ENCODE peak calls at places on chromosomes 12 and 14, in seven cellular contexts. One of them, this sample, is unnamed.

GRCh38 chr12:27344760-27345159 is 12.1 kb downstream of the BMAL2 start:
- DNase-seq in HFF-Myc: no peak
- DNase-seq in skeletal muscle cell: no peak
- DNase-seq in stomach: no peak
- DNase-seq in body of pancreas: no peak
- DNase-seq in lower lobe of right lung: no peak
- DNase-seq in epithelial cell of esophagus: peak; percentile 48
- DNase-seq in this sample: no peak

GRCh38 chr14:101360045-101360931 is 201.0 kb upstream of the DIO3 start:
- DNase-seq in HFF-Myc: no peak
- DNase-seq in skeletal muscle cell: no peak
- DNase-seq in stomach: no peak
- DNase-seq in body of pancreas: no peak
- DNase-seq in lower lobe of right lung: no peak
- DNase-seq in epithelial cell of esophagus: no peak
- DNase-seq in this sample: no peak

GRCh38 chr12:24573621-24574020 is 375.3 kb downstream of the BCAT1 start:
- DNase-seq in HFF-Myc: no peak
- DNase-seq in skeletal muscle cell: no peak
- DNase-seq in stomach: no peak
- DNase-seq in body of pancreas: no peak
- DNase-seq in lower lobe of right lung: no peak
- DNase-seq in epithelial cell of esophagus: no peak
- DNase-seq in this sample: no peak

GRCh38 chr12:53051881-53052412 is 2.1 kb downstream of the TNS2 start:
- DNase-seq in HFF-Myc: no peak
- DNase-seq in skeletal muscle cell: no peak
- DNase-seq in stomach: no peak
- DNase-seq in body of pancreas: peak; percentile 14
- DNase-seq in lower lobe of right lung: no peak
- DNase-seq in epithelial cell of esophagus: no peak
- DNase-seq in this sample: no peak

GRCh38 chr12:117968826-117969659 is at the start of gene KSR2:
- DNase-seq in HFF-Myc: no peak
- DNase-seq in skeletal muscle cell: no peak
- DNase-seq in stomach: peak; percentile 82
- DNase-seq in body of pancreas: peak; percentile 89
- DNase-seq in lower lobe of right lung: peak; percentile 92
- DNase-seq in epithelial cell of esophagus: peak; percentile 56
- DNase-seq in this sample: peak; percentile 88

GRCh38 chr12:76012656-76013055 is 18.9 kb downstream of the PHLDA1 start:
- DNase-seq in HFF-Myc: no peak
- DNase-seq in skeletal muscle cell: no peak
- DNase-seq in stomach: no peak
- DNase-seq in body of pancreas: no peak
- DNase-seq in lower lobe of right lung: no peak
- DNase-seq in epithelial cell of esophagus: no peak
- DNase-seq in this sample: no peak

GRCh38 chr14:60553855-60554254 is 44.9 kb downstream of the SIX6 start:
- DNase-seq in HFF-Myc: no peak
- DNase-seq in skeletal muscle cell: no peak
- DNase-seq in stomach: no peak
- DNase-seq in body of pancreas: no peak
- DNase-seq in lower lobe of right lung: no peak
- DNase-seq in epithelial cell of esophagus: peak; percentile 19
- DNase-seq in this sample: no peak

GRCh38 chr12:59689776-59690175 is 93.9 kb downstream of the SLC16A7 start:
- DNase-seq in HFF-Myc: no peak
- DNase-seq in skeletal muscle cell: no peak
- DNase-seq in stomach: no peak
- DNase-seq in body of pancreas: no peak
- DNase-seq in lower lobe of right lung: no peak
- DNase-seq in epithelial cell of esophagus: peak; percentile 17
- DNase-seq in this sample: no peak

GRCh38 chr14:31070431-31070830 is 44.3 kb upstream of the STRN3 start:
- DNase-seq in HFF-Myc: no peak
- DNase-seq in skeletal muscle cell: peak; percentile 68
- DNase-seq in stomach: no peak
- DNase-seq in body of pancreas: no peak
- DNase-seq in lower lobe of right lung: no peak
- DNase-seq in epithelial cell of esophagus: peak; percentile 72
- DNase-seq in this sample: no peak

GRCh38 chr14:50964683-50965390 is 20.6 kb upstream of the PYGL start:
- DNase-seq in HFF-Myc: no peak
- DNase-seq in skeletal muscle cell: peak; percentile 96
- DNase-seq in stomach: peak; percentile 54
- DNase-seq in body of pancreas: peak; percentile 78
- DNase-seq in lower lobe of right lung: no peak
- DNase-seq in epithelial cell of esophagus: peak; percentile 96
- DNase-seq in this sample: no peak

GRCh38 chr12:102462803-102463499 is 17.4 kb downstream of the IGF1 start:
- DNase-seq in HFF-Myc: no peak
- DNase-seq in skeletal muscle cell: peak; percentile 3
- DNase-seq in stomach: no peak
- DNase-seq in body of pancreas: no peak
- DNase-seq in lower lobe of right lung: no peak
- DNase-seq in epithelial cell of esophagus: no peak
- DNase-seq in this sample: no peak

GRCh38 chr14:32073537-32074189 is 3.4 kb upstream of the ARHGAP5 start:
- DNase-seq in HFF-Myc: peak; percentile 73
- DNase-seq in skeletal muscle cell: peak; percentile 43
- DNase-seq in stomach: peak; percentile 49
- DNase-seq in body of pancreas: peak; percentile 62
- DNase-seq in lower lobe of right lung: no peak
- DNase-seq in epithelial cell of esophagus: peak; percentile 88
- DNase-seq in this sample: no peak

GRCh38 chr12:31589896-31590729 is 823 bp downstream of the DENND5B start:
- DNase-seq in HFF-Myc: peak; percentile 19
- DNase-seq in skeletal muscle cell: no peak
- DNase-seq in stomach: peak; percentile 76
- DNase-seq in body of pancreas: peak; percentile 80
- DNase-seq in lower lobe of right lung: peak; percentile 62
- DNase-seq in epithelial cell of esophagus: peak; percentile 57
- DNase-seq in this sample: peak; percentile 77

GRCh38 chr12:77720258-77720657 is 110.4 kb upstream of the NAV3 start:
- DNase-seq in HFF-Myc: no peak
- DNase-seq in skeletal muscle cell: no peak
- DNase-seq in stomach: no peak
- DNase-seq in body of pancreas: no peak
- DNase-seq in lower lobe of right lung: no peak
- DNase-seq in epithelial cell of esophagus: peak; percentile 24
- DNase-seq in this sample: no peak

GRCh38 chr12:2844786-2845185 is 10.0 kb upstream of the NRIP2 start:
- DNase-seq in HFF-Myc: no peak
- DNase-seq in skeletal muscle cell: no peak
- DNase-seq in stomach: no peak
- DNase-seq in body of pancreas: no peak
- DNase-seq in lower lobe of right lung: no peak
- DNase-seq in epithelial cell of esophagus: no peak
- DNase-seq in this sample: no peak

GRCh38 chr14:54211562-54212308 is 185.1 kb upstream of the CDKN3 start:
- DNase-seq in HFF-Myc: no peak
- DNase-seq in skeletal muscle cell: peak; percentile 59
- DNase-seq in stomach: no peak
- DNase-seq in body of pancreas: no peak
- DNase-seq in lower lobe of right lung: no peak
- DNase-seq in epithelial cell of esophagus: peak; percentile 70
- DNase-seq in this sample: no peak

GRCh38 chr14:72715910-72716268 is 178.0 kb downstream of the DPF3 start:
- DNase-seq in HFF-Myc: no peak
- DNase-seq in skeletal muscle cell: no peak
- DNase-seq in stomach: no peak
- DNase-seq in body of pancreas: no peak
- DNase-seq in lower lobe of right lung: no peak
- DNase-seq in epithelial cell of esophagus: no peak
- DNase-seq in this sample: no peak

GRCh38 chr12:39372929-39373328 is 70.0 kb downstream of the KIF21A start:
- DNase-seq in HFF-Myc: peak; percentile 7
- DNase-seq in skeletal muscle cell: no peak
- DNase-seq in stomach: no peak
- DNase-seq in body of pancreas: no peak
- DNase-seq in lower lobe of right lung: no peak
- DNase-seq in epithelial cell of esophagus: peak; percentile 55
- DNase-seq in this sample: no peak

GRCh38 chr12:91663331-91663998 is 480.8 kb upstream of the DCN start:
- DNase-seq in HFF-Myc: no peak
- DNase-seq in skeletal muscle cell: no peak
- DNase-seq in stomach: no peak
- DNase-seq in body of pancreas: no peak
- DNase-seq in lower lobe of right lung: no peak
- DNase-seq in epithelial cell of esophagus: no peak
- DNase-seq in this sample: no peak

GRCh38 chr12:96103067-96103650 is 67.8 kb upstream of the LTA4H start:
- DNase-seq in HFF-Myc: no peak
- DNase-seq in skeletal muscle cell: no peak
- DNase-seq in stomach: no peak
- DNase-seq in body of pancreas: no peak
- DNase-seq in lower lobe of right lung: no peak
- DNase-seq in epithelial cell of esophagus: no peak
- DNase-seq in this sample: no peak

GRCh38 chr12:54215990-54216579 is 27.3 kb upstream of the SMUG1 start:
- DNase-seq in HFF-Myc: no peak
- DNase-seq in skeletal muscle cell: no peak
- DNase-seq in stomach: no peak
- DNase-seq in body of pancreas: no peak
- DNase-seq in lower lobe of right lung: peak; percentile 58
- DNase-seq in epithelial cell of esophagus: no peak
- DNase-seq in this sample: no peak

DNA sequence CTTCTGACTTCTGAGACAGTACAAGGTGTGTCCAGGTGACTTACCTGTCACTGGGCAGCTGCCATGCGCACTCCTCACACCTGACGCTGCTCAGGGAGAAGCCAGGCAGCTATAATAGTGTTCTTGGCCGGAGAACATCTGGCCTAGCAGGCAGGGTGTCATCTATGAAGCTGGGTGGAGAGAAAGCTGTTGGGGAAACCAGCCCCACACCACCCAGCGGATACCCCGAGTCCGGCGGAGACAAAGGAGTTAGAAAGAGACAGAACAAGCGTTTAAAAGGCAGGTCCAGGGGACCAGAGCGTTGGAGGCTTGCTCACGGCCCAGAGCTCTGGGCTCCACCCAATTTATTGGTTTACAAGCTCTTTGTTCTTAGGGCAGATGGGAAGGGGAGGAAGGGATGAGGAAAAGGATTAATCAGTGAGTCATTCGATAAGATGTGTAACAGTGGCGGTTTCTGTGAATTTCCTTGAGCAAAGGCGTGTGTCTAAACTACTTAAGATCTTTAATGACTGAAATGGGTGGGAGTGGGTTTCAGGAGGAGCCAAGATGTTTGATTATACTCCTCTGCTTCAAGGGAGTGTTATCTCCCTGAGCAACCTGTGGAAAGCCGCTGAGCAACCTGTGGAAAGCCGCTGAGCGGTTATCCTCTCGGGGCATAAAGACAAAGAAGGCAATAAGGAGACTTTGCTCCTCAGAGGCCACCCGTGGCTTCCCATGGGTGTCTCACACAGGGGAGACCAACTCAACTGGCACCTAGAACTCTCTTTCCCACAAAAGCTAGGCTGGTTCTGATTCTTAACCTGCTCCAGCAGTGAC is at the start of gene GALNT8:
- DNase-seq in HFF-Myc: no peak
- DNase-seq in skeletal muscle cell: no peak
- DNase-seq in stomach: no peak
- DNase-seq in body of pancreas: no peak
- DNase-seq in lower lobe of right lung: no peak
- DNase-seq in epithelial cell of esophagus: no peak
- DNase-seq in this sample: no peak
- H3K4me3 ChIP-seq in HFF-Myc: no peak within 1 kb of the TSS
- H3K4me3 ChIP-seq in skeletal muscle cell: no peak within 1 kb of the TSS
- H3K4me3 ChIP-seq in stomach: no peak within 1 kb of the TSS
- H3K4me3 ChIP-seq in body of pancreas: no peak within 1 kb of the TSS
- H3K4me3 ChIP-seq in lower lobe of right lung: no peak within 1 kb of the TSS
- H3K4me3 ChIP-seq in epithelial cell of esophagus: no peak within 1 kb of the TSS
- H3K4me3 ChIP-seq in this sample: peak within 1 kb of the TSS; percentile 24

DNA sequence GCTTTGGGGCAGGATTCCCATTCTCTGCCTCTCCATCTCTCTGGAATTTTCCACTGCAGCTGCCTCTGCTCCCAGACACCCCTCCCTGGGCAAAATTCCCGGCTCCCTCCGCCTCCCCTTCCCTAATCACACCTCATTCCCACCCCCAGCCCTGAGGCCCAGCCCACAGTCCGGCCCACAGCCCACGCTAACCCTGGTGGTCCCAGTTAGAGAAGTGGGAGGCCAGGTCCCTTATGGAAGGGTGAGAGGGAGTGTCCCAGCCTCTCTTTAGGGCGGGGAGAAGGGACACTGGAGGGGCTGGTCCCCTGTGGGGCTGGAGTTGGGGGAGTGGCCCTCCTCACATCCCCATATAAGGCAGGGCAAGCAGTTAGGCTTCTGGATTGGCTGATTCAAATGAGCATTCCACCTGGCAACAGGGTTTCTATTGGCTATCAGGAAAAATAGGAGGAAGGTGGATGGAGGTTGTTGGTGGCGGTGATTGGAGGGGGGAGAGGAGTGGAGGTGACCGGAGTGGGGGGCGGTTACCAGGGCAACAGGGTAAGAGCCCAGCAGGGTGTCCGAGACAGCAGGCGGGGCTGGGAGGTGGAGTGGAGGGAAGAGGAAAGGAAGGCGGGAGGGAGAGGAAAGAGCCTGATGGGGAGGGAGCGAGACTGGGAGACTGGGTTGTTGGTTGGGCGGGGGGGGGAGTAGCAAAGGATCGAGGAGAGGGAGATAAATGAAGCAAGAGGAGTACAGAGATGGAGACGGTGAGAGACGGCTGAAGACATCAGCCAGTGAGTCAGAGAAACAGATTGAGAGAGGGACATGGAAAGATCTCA is 1.9 kb upstream of the PTMS start:
- DNase-seq in HFF-Myc: peak; percentile 99
- DNase-seq in skeletal muscle cell: peak; percentile 97
- DNase-seq in stomach: peak; percentile 86
- DNase-seq in body of pancreas: peak; percentile 91
- DNase-seq in lower lobe of right lung: peak; percentile 95
- DNase-seq in epithelial cell of esophagus: peak; percentile 93
- DNase-seq in this sample: peak; percentile 98
- H3K4me3 ChIP-seq in HFF-Myc: peak overlapping the region; percentile 23
- H3K4me3 ChIP-seq in skeletal muscle cell: peak overlapping the region; percentile 22
- H3K4me3 ChIP-seq in stomach: peak overlapping the region; percentile 18
- H3K4me3 ChIP-seq in body of pancreas: no peak overlapping the region
- H3K4me3 ChIP-seq in lower lobe of right lung: peak overlapping the region; percentile 36
- H3K4me3 ChIP-seq in epithelial cell of esophagus: peak overlapping the region; percentile 23
- H3K4me3 ChIP-seq in this sample: peak overlapping the region; percentile 99

GRCh38 chr12:121795029-121795977 is 1.8 kb upstream of the RHOF start:
- DNase-seq in HFF-Myc: no peak
- DNase-seq in skeletal muscle cell: no peak
- DNase-seq in stomach: peak; percentile 94
- DNase-seq in body of pancreas: peak; percentile 93
- DNase-seq in lower lobe of right lung: peak; percentile 90
- DNase-seq in epithelial cell of esophagus: peak; percentile 84
- DNase-seq in this sample: peak; percentile 87
- H3K4me3 ChIP-seq in HFF-Myc: peak overlapping the region; percentile 45
- H3K4me3 ChIP-seq in skeletal muscle cell: peak overlapping the region; percentile 23
- H3K4me3 ChIP-seq in stomach: peak overlapping the region; percentile 58
- H3K4me3 ChIP-seq in body of pancreas: no peak overlapping the region
- H3K4me3 ChIP-seq in lower lobe of right lung: peak overlapping the region; percentile 68
- H3K4me3 ChIP-seq in epithelial cell of esophagus: no peak overlapping the region
- H3K4me3 ChIP-seq in this sample: no peak overlapping the region

GRCh38 chr14:88129306-88130056 is 124.5 kb downstream of the GPR65 start:
- DNase-seq in HFF-Myc: peak; percentile 56
- DNase-seq in skeletal muscle cell: peak; percentile 65
- DNase-seq in stomach: no peak
- DNase-seq in body of pancreas: no peak
- DNase-seq in lower lobe of right lung: no peak
- DNase-seq in epithelial cell of esophagus: peak; percentile 44
- DNase-seq in this sample: no peak

GRCh38 chr14:88128811-88129210 is 123.9 kb downstream of the GPR65 start:
- DNase-seq in HFF-Myc: no peak
- DNase-seq in skeletal muscle cell: no peak
- DNase-seq in stomach: no peak
- DNase-seq in body of pancreas: no peak
- DNase-seq in lower lobe of right lung: peak; percentile 63
- DNase-seq in epithelial cell of esophagus: no peak
- DNase-seq in this sample: no peak

GRCh38 chr14:88130057-88130432 is 125.1 kb downstream of the GPR65 start:
- DNase-seq in HFF-Myc: no peak
- DNase-seq in skeletal muscle cell: no peak
- DNase-seq in stomach: no peak
- DNase-seq in body of pancreas: no peak
- DNase-seq in lower lobe of right lung: no peak
- DNase-seq in epithelial cell of esophagus: no peak
- DNase-seq in this sample: no peak
- H3K4me3 ChIP-seq in HFF-Myc: no peak overlapping the region
- H3K4me3 ChIP-seq in skeletal muscle cell: no peak overlapping the region
- H3K4me3 ChIP-seq in stomach: no peak overlapping the region
- H3K4me3 ChIP-seq in body of pancreas: no peak overlapping the region
- H3K4me3 ChIP-seq in lower lobe of right lung: no peak overlapping the region
- H3K4me3 ChIP-seq in epithelial cell of esophagus: no peak overlapping the region
- H3K4me3 ChIP-seq in this sample: no peak overlapping the region

This sample was measured in NT2/D1.